ENCODE peak calls at places on chromosomes 1 and 21, in seven cellular contexts. D is GM12865, G is GM13976, V is iPS-NIHi11, J is NCI-H345, X is left ventricle myocardium inferior, C is mucosa of descending colon. M is an unnamed sample.

GRCh38 chr1:244248426-244248825 is 197.3 kb downstream of the ZBTB18 start:
- DNase-seq in D (no peak), G (no peak), V (no peak), J (no peak), X (no peak), C (no peak), M (no peak)

GRCh38 chr21:36589352-36589971 is 109.5 kb upstream of the SIM2 start:
- DNase-seq in D (peak), G (peak), V (peak), J (peak), X (no peak), C (no peak), M (peak)

GRCh38 chr1:181485276-181486097 is 2.2 kb downstream of the CACNA1E start:
- DNase-seq in D (peak), G (peak), V (peak), J (peak), X (no peak), C (no peak), M (no peak)

GRCh38 chr21:41869771-41870170 is 9.4 kb downstream of the PRDM15 start:
- DNase-seq in D (no peak), G (no peak), V (no peak), J (no peak), X (no peak), C (no peak), M (no peak)

GRCh38 chr1:33163621-33164071 is 18.2 kb downstream of the TRIM62 start:
- DNase-seq in D (no peak), G (no peak), V (peak), J (no peak), X (no peak), C (no peak), M (peak)

GRCh38 chr1:172002725-172003345 is 161.5 kb downstream of the DNM3 start:
- DNase-seq in D (peak), G (no peak), V (peak), J (peak), X (no peak), C (no peak), M (peak)

GRCh38 chr1:169361281-169361680 is 6.3 kb downstream of the NME7 start:
- DNase-seq in D (no peak), G (no peak), V (no peak), J (no peak), X (no peak), C (no peak), M (peak)

GRCh38 chr1:160681067-160681890 is 30.3 kb downstream of the CD48 start:
- DNase-seq in D (peak), G (peak), V (peak), J (peak), X (peak), C (peak), M (peak)

GRCh38 chr1:45395051-45395450 is 54.8 kb upstream of the MUTYH start:
- DNase-seq in D (no peak), G (no peak), V (no peak), J (no peak), X (no peak), C (no peak), M (no peak)

GRCh38 chr1:150534002-150534401 is 15.2 kb upstream of the ADAMTSL4 start:
- DNase-seq in D (no peak), G (no peak), V (no peak), J (no peak), X (no peak), C (no peak), M (no peak)

GRCh38 chr1:54577612-54578011 is 29.6 kb downstream of the ACOT11 start:
- DNase-seq in D (no peak), G (no peak), V (no peak), J (peak), X (peak), C (peak), M (peak)

GRCh38 chr1:45266151-45266801 is 59.9 kb upstream of the ZSWIM5 start:
- DNase-seq in D (no peak), G (no peak), V (no peak), J (no peak), X (peak), C (no peak), M (peak)

GRCh38 chr1:71026093-71026492 is 21.5 kb downstream of the PTGER3 start:
- DNase-seq in D (peak), G (no peak), V (no peak), J (no peak), X (no peak), C (no peak), M (no peak)

GRCh38 chr1:50268049-50268448 is 155.2 kb downstream of the DMRTA2 start:
- DNase-seq in D (peak), G (no peak), V (peak), J (no peak), X (no peak), C (no peak), M (no peak)

GRCh38 chr1:87436534-87436933 is 107.9 kb downstream of the LMO4 start:
- DNase-seq in D (no peak), G (no peak), V (no peak), J (no peak), X (peak), C (no peak), M (no peak)

GRCh38 chr1:229436178-229436577 is 2.3 kb upstream of the ACTA1 start:
- DNase-seq in D (no peak), G (no peak), V (no peak), J (no peak), X (no peak), C (no peak), M (no peak)

GRCh38 chr1:162688931-162689330 is 56.7 kb downstream of the DDR2 start:
- DNase-seq in D (no peak), G (no peak), V (no peak), J (no peak), X (no peak), C (no peak), M (no peak)

GRCh38 chr21:38567577-38568360 is 69.5 kb upstream of the ERG start:
- DNase-seq in D (no peak), G (no peak), V (no peak), J (no peak), X (no peak), C (no peak), M (peak)

GRCh38 chr21:43303240-43304178 is 123.4 kb downstream of the SIK1 start:
- DNase-seq in D (peak), G (no peak), V (no peak), J (no peak), X (peak), C (peak), M (no peak)

GRCh38 chr1:56803561-56804156 is 15.5 kb downstream of the FYB2 start:
- DNase-seq in D (peak), G (no peak), V (peak), J (peak), X (no peak), C (no peak), M (peak)

GRCh38 chr1:181674617-181675016 is 191.3 kb downstream of the CACNA1E start:
- DNase-seq in D (peak), G (no peak), V (no peak), J (peak), X (no peak), C (no peak), M (no peak)

GRCh38 chr1:16718908-16719533 is 21.3 kb upstream of the RNU1-4 start:
- DNase-seq in D (peak), G (peak), V (peak), J (no peak), X (no peak), C (peak), M (no peak)

GRCh38 chr1:34694383-34694782 is 60.5 kb upstream of the GJB5 start:
- DNase-seq in D (no peak), G (no peak), V (no peak), J (no peak), X (no peak), C (no peak), M (no peak)

GRCh38 chr1:212162635-212163034 is 122.6 kb upstream of the PPP2R5A start:
- DNase-seq in D (peak), G (peak), V (no peak), J (no peak), X (peak), C (no peak), M (no peak)

GRCh38 chr1:201763439-201764140 is 65.4 kb upstream of the IPO9 start:
- DNase-seq in D (no peak), G (no peak), V (no peak), J (no peak), X (no peak), C (no peak), M (no peak)

GRCh38 chr1:35557118-35557610 is at the start of gene KIAA0319L:
- DNase-seq in D (no peak), G (peak), V (peak), J (peak), X (peak), C (peak), M (peak)

GRCh38 chr1:7209340-7209739 is 424.1 kb downstream of the CAMTA1 start:
- DNase-seq in D (no peak), G (no peak), V (no peak), J (no peak), X (no peak), C (no peak), M (no peak)

GRCh38 chr21:38820471-38821239 is 14.9 kb downstream of the ETS2 start:
- DNase-seq in D (no peak), G (no peak), V (no peak), J (no peak), X (no peak), C (no peak), M (no peak)

GRCh38 chr1:150970818-150971582 is 3.6 kb downstream of the CERS2 start:
- DNase-seq in D (no peak), G (no peak), V (no peak), J (no peak), X (peak), C (peak), M (peak)

GRCh38 chr1:210989949-210990348 is 144.0 kb downstream of the KCNH1 start:
- DNase-seq in D (no peak), G (no peak), V (no peak), J (no peak), X (no peak), C (no peak), M (no peak)

GRCh38 chr1:180163044-180163443 is 8.4 kb downstream of the QSOX1 start:
- DNase-seq in D (no peak), G (no peak), V (no peak), J (no peak), X (no peak), C (no peak), M (no peak)

GRCh38 chr1:50620680-50621329 is 197.6 kb upstream of the DMRTA2 start:
- DNase-seq in D (no peak), G (no peak), V (peak), J (peak), X (no peak), C (peak), M (peak)

GRCh38 chr1:2942410-2942809 is 78.9 kb upstream of the ACTRT2 start:
- DNase-seq in D (no peak), G (no peak), V (no peak), J (no peak), X (no peak), C (peak), M (no peak)

GRCh38 chr21:32562426-32562825 is 22.9 kb downstream of the TCP10L start:
- DNase-seq in D (no peak), G (no peak), V (no peak), J (no peak), X (no peak), C (no peak), M (peak)

GRCh38 chr1:58568911-58569310 is 8.1 kb downstream of the TACSTD2 start:
- DNase-seq in D (no peak), G (no peak), V (no peak), J (no peak), X (no peak), C (no peak), M (no peak)

GRCh38 chr1:84289169-84289785 is 12.2 kb upstream of the SAMD13 start:
- DNase-seq in D (no peak), G (no peak), V (no peak), J (no peak), X (no peak), C (no peak), M (no peak)

GRCh38 chr21:34031835-34032370 is 41.5 kb upstream of the MRPS6 start:
- DNase-seq in D (peak), G (no peak), V (no peak), J (no peak), X (no peak), C (no peak), M (no peak)